ENCODE peak calls at places on chromosomes 13 and 19, in ten cellular contexts. Q is OCI-LY7; Z is A673; G is CD8-positive, alpha-beta T cell; F is sigmoid colon; K is left ventricle myocardium inferior; J is heart right ventricle; N is brain microvascular endothelial cell; X is breast epithelium; W is heart left ventricle. Y is an unnamed sample.
A peak's percentile ranks its signal among the peaks of the same experiment; 100 is the strongest.

GRCh38 chr19:36081385-36081784 is 26.7 kb downstream of the WDR62 start:
- DNase-seq in Q (no peak), W (no peak), F (no peak), K (no peak), N (no peak), Z (no peak), X (peak; percentile 35), G (no peak), J (no peak), Y (no peak)

GRCh38 chr19:43371909-43372308 is 18.4 kb downstream of the CD177 start:
- DNase-seq in W (no peak), X (no peak), Z (no peak), J (no peak), K (no peak), F (no peak), Q (no peak), N (no peak), G (no peak), Y (no peak)

GRCh38 chr13:113927661-113928581 is 46.0 kb downstream of the C13orf46 start:
- DNase-seq in W (peak; percentile 79), J (peak; percentile 55), Q (no peak), K (peak; percentile 53), F (peak; percentile 85), Z (no peak), X (peak; percentile 95), G (no peak), N (peak; percentile 71), Y (peak; percentile 16)

GRCh38 chr13:91278291-91278690 is 69.2 kb upstream of the MIR17HG start:
- DNase-seq in Q (no peak), Z (no peak), G (no peak), F (no peak), N (no peak), K (no peak), W (no peak), X (no peak), J (no peak), Y (no peak)

GRCh38 chr19:53883231-53883661 is 1.2 kb downstream of the PRKCG start:
- DNase-seq in X (no peak), J (no peak), Q (no peak), G (peak; percentile 58), K (no peak), Z (no peak), N (no peak), W (no peak), F (no peak), Y (no peak)

GRCh38 chr13:109465151-109465550 is 321.2 kb downstream of the IRS2 start:
- DNase-seq in J (no peak), X (no peak), F (no peak), Z (peak; percentile 19), K (no peak), W (no peak), Q (no peak), N (no peak), G (no peak), Y (no peak)

GRCh38 chr19:8569066-8569761 is 8.0 kb downstream of the MYO1F start:
- DNase-seq in G (peak; percentile 85), J (no peak), Z (no peak), K (peak; percentile 38), F (no peak), W (peak; percentile 70), Q (no peak), X (no peak), N (peak; percentile 88), Y (peak; percentile 35)

GRCh38 chr13:77532983-77533382 is 2.5 kb upstream of the SCEL start:
- DNase-seq in X (no peak), N (no peak), K (no peak), F (no peak), G (no peak), Z (no peak), J (no peak), Q (no peak), W (no peak), Y (no peak)

GRCh38 chr13:112700291-112701060 is 10.6 kb downstream of the ATP11A start:
- DNase-seq in Z (no peak), F (peak; percentile 50), W (no peak), N (no peak), K (no peak), Q (no peak), G (no peak), J (no peak), X (no peak), Y (no peak)

GRCh38 chr13:27201661-27202060 is 30.1 kb upstream of the USP12 start:
- DNase-seq in J (no peak), X (no peak), F (no peak), Z (no peak), N (no peak), G (no peak), K (no peak), Q (no peak), W (no peak), Y (no peak)

GRCh38 chr13:20525601-20526544 is at the start of gene CRYL1:
- DNase-seq in W (peak; percentile 91), X (peak; percentile 46), Z (peak; percentile 74), J (peak; percentile 73), G (peak; percentile 69), K (peak; percentile 89), N (peak; percentile 56), Q (no peak), F (peak; percentile 88), Y (peak; percentile 88)
- H3K27ac ChIP-seq in W (peak within 1 kb of the TSS; percentile 98), X (peak within 1 kb of the TSS; percentile 87), Z (peak within 1 kb of the TSS; percentile 65), J (peak within 1 kb of the TSS; percentile 86), G (peak within 1 kb of the TSS; percentile 75), K (peak within 1 kb of the TSS; percentile 88), N (peak within 1 kb of the TSS; percentile 17), Q (no peak within 1 kb of the TSS), F (peak within 1 kb of the TSS; percentile 82), Y (peak within 1 kb of the TSS; percentile 83)

GRCh38 chr19:6199240-6199983 is 63.9 kb downstream of the ACSBG2 start:
- DNase-seq in G (peak; percentile 99), K (peak; percentile 99), X (peak; percentile 98), Z (peak; percentile 99), Q (peak; percentile 99), J (peak; percentile 98), W (peak; percentile 100), F (peak; percentile 99), N (peak; percentile 95), Y (peak; percentile 98)
- TF ChIP-seq CTCF in G (peak; percentile 51), K (peak; percentile 67), X (peak; percentile 63), Z (no peak), Q (no peak), J (peak; percentile 52), W (peak; percentile 29), F (peak; percentile 44), N (peak; percentile 51), Y (peak; percentile 50)

DNA sequence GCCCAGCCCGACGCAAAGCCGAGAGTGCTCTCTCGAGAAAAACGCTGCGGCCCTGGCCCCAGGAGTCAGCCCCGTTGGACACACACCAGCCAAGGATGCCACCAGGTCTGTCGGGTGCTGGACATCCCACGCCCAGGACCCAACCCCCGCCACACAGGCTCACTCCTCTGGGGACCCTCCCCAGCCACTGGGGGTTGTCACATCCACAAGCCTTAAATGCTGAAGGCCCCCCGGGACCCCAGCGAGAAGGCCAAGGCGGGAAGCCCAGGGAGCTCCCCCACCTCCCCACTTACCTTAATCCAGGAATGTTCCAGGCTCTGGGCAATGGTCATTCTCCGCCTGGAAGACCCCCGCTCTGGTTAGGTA is 11.2 kb downstream of the DAPK3 start:
- DNase-seq in W (no peak), X (peak; percentile 26), K (no peak), Z (no peak), F (peak; percentile 63), J (no peak), G (no peak), Q (no peak), N (no peak), Y (no peak)
- H3K27ac ChIP-seq in W (no peak overlapping the region), X (peak overlapping the region; percentile 12), K (no peak overlapping the region), Z (no peak overlapping the region), F (no peak overlapping the region), J (no peak overlapping the region), G (no peak overlapping the region), Q (no peak overlapping the region), N (no peak overlapping the region), Y (no peak overlapping the region)

DNA sequence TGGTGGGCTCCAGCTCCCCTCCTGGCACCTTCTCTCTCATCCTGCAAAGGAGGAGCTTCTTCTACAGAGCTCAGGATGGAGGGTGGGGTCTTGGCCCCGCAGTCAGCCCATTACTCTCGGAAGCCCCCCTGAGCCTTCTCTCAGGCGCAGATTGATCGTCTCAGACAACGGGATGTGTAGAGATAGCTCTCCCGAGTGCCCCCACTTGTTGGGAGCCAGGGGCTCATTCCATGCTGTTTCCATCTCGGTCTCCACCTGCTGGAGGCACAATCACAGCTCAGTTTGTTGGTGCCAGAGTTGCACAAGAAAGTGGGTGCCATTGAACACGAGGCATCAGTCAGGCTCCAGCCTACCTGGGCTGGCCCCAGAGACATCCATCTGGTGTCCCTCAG is 3.6 kb upstream of the ZNF135 start:
- DNase-seq in N (no peak), F (no peak), X (no peak), Q (no peak), J (no peak), W (no peak), K (no peak), G (no peak), Z (no peak), Y (no peak)
- TF ChIP-seq CTCF in N (no peak), F (no peak), X (no peak), Q (no peak), J (no peak), W (peak; percentile 4), K (no peak), G (no peak), Z (no peak), Y (no peak)

GRCh38 chr13:49351871-49352270 is 92.0 kb downstream of the CAB39L start:
- DNase-seq in G (no peak), F (no peak), Z (no peak), W (no peak), N (no peak), X (no peak), Q (no peak), J (no peak), K (no peak), Y (no peak)

GRCh38 chr13:49353908-49354307 is 90.0 kb downstream of the CAB39L start:
- DNase-seq in Z (no peak), Q (no peak), G (no peak), W (no peak), J (no peak), K (no peak), N (no peak), X (no peak), F (no peak), Y (no peak)

GRCh38 chr13:49357694-49358093 is 86.2 kb downstream of the CAB39L start:
- DNase-seq in F (peak; percentile 7), X (no peak), Q (no peak), K (no peak), N (peak; percentile 67), G (no peak), J (no peak), Z (no peak), W (no peak), Y (no peak)

GRCh38 chr13:49354719-49355118 is 89.1 kb downstream of the CAB39L start:
- DNase-seq in N (no peak), W (no peak), K (no peak), G (no peak), J (no peak), Q (no peak), Z (no peak), F (no peak), X (no peak), Y (no peak)

DNA sequence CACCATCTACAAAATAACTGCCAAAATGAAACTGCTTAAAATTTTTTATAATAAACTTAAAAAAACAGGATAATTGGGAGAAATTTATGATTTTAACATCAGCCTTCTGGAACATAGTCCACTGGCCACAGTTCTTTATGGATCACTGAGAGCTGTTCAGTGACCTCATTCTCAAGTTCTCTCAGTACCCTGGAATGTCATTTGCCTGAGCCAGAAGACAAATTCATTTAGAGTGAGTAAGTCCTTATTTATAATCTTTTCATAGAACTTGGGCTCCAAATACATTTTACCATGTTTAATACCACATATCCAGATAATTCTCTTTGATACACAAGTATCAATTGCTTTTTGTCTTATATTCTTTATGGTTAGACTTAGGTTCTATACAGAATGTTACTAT is 87.6 kb downstream of the CAB39L start:
- DNase-seq in X (no peak), N (peak; percentile 80), Q (no peak), W (no peak), G (no peak), Z (no peak), F (no peak), J (no peak), K (no peak), Y (peak; percentile 31)
- H3K27ac ChIP-seq in X (peak overlapping the region; percentile 54), N (peak overlapping the region; percentile 25), Q (no peak overlapping the region), W (peak overlapping the region; percentile 58), G (no peak overlapping the region), Z (no peak overlapping the region), F (peak overlapping the region; percentile 82), J (peak overlapping the region; percentile 53), K (peak overlapping the region; percentile 63), Y (peak overlapping the region; percentile 58)

Y was measured in adrenal gland.